ENCODE peak calls at places on chromosomes 12 and 14, in eight cellular contexts. U is endothelial cell of umbilical vein, Y is IMR-90, O is A549, G is Peyer's patch, Z is HepG2, I is transverse colon, V is heart left ventricle. A is an unnamed sample.

GRCh38 chr14:106831322-106831720 is 1304.9 kb downstream of the TMEM121 start:
- DNase-seq in U (no peak), Z (peak; percentile 20), I (peak; percentile 66), O (peak; percentile 75), G (peak; percentile 53), V (no peak), Y (no peak), A (peak; percentile 72)

GRCh38 chr12:32780111-32780510 is 24.4 kb upstream of the YARS2 start:
- DNase-seq in U (no peak), G (no peak), O (no peak), I (no peak), Z (no peak), Y (no peak), V (no peak), A (no peak)

GRCh38 chr14:55884819-55885218 is 233.4 kb upstream of the PELI2 start:
- DNase-seq in I (no peak), G (no peak), V (no peak), O (no peak), U (no peak), Y (no peak), Z (no peak), A (no peak)

GRCh38 chr14:67517083-67517482 is 16.0 kb upstream of the PLEKHH1 start:
- DNase-seq in Y (no peak), G (no peak), Z (no peak), V (peak; percentile 67), U (no peak), I (peak; percentile 25), O (no peak), A (no peak)

GRCh38 chr12:104524026-104524425 is 67.3 kb downstream of the CHST11 start:
- DNase-seq in G (no peak), Y (no peak), O (no peak), U (peak; percentile 52), I (no peak), Z (no peak), V (no peak), A (no peak)

GRCh38 chr12:57744777-57745484 is at the start of gene TSPAN31:
- DNase-seq in O (peak; percentile 99), G (peak; percentile 98), U (peak; percentile 97), V (peak; percentile 96), Z (peak; percentile 97), I (peak; percentile 98), Y (peak; percentile 99), A (peak; percentile 97)

GRCh38 chr12:106135075-106135474 is 3.7 kb downstream of the NUAK1 start:
- DNase-seq in Y (peak; percentile 41), O (no peak), U (no peak), I (no peak), Z (no peak), V (no peak), G (no peak), A (no peak)

GRCh38 chr14:106844608-106845285 is 1318.4 kb downstream of the TMEM121 start:
- DNase-seq in O (peak; percentile 58), Z (peak; percentile 44), I (peak; percentile 90), V (peak; percentile 85), Y (no peak), U (no peak), G (peak; percentile 86), A (no peak)

GRCh38 chr12:1936406-1937320 is 18.2 kb upstream of the CACNA2D4 start:
- DNase-seq in U (peak; percentile 20), Y (peak; percentile 82), G (no peak), V (no peak), Z (no peak), I (peak; percentile 87), O (peak; percentile 71), A (no peak)

GRCh38 chr12:75798527-75798926 is 233.0 kb downstream of the PHLDA1 start:
- DNase-seq in G (no peak), U (no peak), V (no peak), O (no peak), Y (no peak), I (no peak), Z (peak; percentile 60), A (no peak)

GRCh38 chr12:47849261-47849660 is 29.6 kb upstream of the HDAC7 start:
- DNase-seq in U (no peak), Z (no peak), V (no peak), O (no peak), Y (no peak), G (no peak), I (no peak), A (no peak)

GRCh38 chr14:92615451-92615850 is 101.9 kb downstream of the RIN3 start:
- DNase-seq in Y (no peak), G (peak; percentile 69), I (no peak), V (no peak), O (no peak), U (no peak), Z (no peak), A (no peak)

GRCh38 chr12:93447555-93448265 is 6.0 kb upstream of the UBE2N start:
- DNase-seq in I (no peak), Y (no peak), O (no peak), Z (no peak), V (no peak), U (no peak), G (no peak), A (no peak)

GRCh38 chr12:76952995-76953394 is 74.2 kb upstream of the CSRP2 start:
- DNase-seq in U (no peak), V (no peak), G (no peak), Y (no peak), Z (no peak), I (no peak), O (peak; percentile 8), A (no peak)

GRCh38 chr14:29584992-29585391 is 342.7 kb downstream of the PRKD1 start:
- DNase-seq in G (peak; percentile 16), U (peak; percentile 37), Y (peak; percentile 94), O (peak; percentile 38), I (peak; percentile 8), Z (peak; percentile 32), V (peak; percentile 55), A (no peak)

DNA sequence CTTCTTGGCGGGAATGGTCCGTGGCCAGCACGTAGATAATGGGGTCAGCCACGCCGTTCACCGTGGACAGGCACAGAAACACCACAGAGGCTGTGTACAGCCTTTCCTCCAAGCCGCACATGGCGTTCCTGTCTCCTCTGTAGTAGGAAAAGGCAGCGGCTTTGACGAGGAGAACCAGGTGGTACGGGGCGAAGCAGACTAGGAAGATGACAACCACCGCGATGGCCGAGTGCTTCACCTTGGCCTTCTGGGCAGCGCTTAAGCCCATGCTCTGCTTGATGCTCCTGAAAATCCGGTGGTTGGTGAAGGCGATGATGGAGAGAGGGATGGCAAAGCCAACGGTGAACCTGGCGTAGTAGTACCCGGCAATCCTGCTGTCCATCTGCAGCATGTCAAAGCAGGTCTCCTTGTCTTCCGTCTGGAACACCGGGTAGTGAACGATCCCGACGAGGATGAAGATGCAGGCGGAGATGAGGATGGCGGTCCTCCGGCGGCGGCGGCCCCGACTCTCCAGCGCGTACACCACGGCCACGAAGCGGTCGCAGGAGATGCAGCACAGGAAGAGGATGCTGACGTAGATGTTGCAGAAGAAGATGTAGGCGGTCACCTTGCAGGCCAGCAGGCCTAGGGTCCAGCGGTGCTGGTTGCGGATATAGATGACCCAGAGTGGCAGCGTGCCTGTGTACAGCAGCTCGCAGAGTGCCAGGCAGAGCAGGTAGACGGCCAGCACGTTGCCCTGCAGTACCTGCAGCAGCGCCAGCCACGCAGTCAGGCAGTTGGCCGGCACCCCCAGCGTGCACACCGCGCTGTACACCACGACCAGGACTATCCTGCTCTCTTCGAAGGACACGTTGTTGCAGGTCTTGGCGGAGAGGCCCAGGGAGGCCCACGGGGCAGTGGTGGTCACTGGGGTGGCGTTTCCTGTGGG is 13.8 kb downstream of the GPR132 start:
- DNase-seq in Z (no peak), G (no peak), Y (no peak), O (no peak), I (no peak), U (no peak), V (no peak), A (no peak)
- TF ChIP-seq POLR2A in Z (no peak), G (no peak), Y (no peak), O (no peak), I (no peak), U (no peak), V (no peak), A (no peak)

DNA sequence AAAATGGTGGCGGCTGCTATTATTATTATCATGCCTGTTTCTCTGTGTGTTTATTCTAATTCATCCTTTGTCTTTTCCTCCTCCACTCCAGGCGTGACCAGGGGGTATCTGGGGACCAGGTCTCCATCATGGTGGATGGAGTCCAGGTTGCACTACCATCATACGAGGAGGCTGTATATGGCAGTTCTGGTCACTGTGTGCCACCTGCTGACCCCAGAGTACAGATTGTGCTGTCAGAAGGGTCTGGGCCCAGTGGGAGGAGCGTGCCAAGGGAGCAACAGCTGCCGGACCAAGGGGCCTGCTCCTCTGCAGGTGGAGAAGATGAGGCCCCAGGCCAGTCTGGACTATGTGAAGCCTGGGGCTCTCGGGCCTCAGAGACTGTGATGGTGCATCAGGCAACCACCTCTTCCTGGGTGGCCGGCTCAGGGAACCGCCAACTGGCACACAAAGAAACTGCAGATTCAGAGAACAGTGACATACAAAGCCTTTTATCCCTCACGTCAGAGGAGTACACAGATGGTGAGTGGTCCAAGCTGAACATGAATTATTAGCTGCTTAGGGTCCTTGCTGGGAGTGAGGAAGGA is 58.3 kb upstream of the SRSF5 start:
- DNase-seq in U (no peak), G (no peak), I (peak; percentile 29), Z (peak; percentile 41), O (peak; percentile 40), Y (no peak), V (no peak), A (peak; percentile 53)
- TF ChIP-seq POLR2A in U (no peak), G (no peak), I (no peak), Z (no peak), O (no peak), Y (no peak), V (no peak), A (no peak)

DNA sequence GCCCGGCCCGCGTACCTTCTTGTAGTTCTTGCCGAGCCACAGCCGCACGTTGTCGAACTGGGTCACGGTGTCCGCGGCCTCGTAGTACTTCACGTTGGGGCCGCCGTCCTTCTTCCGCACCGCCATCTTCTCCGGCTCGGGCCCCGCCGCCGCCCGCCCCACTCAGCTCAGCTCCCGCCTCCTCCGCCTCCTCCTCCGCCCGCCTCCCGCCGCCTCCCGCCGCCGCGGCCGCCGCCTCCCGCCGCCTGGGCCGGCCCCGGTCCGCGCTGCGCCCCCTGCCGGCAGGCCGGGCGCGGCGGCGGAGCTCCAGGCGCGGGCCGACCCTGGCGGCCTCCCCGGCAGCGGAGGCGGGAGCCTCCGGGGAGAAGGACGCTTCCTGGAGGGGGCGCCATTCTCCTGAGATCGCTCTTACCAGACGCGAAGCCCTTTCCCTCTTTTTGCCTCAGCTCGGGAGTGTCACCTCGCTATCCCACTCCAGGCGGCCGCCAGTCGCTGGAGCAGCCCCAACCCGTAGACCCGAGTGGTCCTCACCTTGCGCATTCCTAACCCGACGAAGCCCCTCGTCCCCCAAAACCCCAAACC is at the start of gene SMARCC2:
- DNase-seq in Y (peak; percentile 85), G (peak; percentile 87), O (peak; percentile 92), V (peak; percentile 94), I (peak; percentile 94), U (peak; percentile 88), Z (peak; percentile 73), A (peak; percentile 90)
- TF ChIP-seq POLR2A in Y (no peak), G (peak; percentile 18), O (peak; percentile 63), V (peak; percentile 30), I (peak; percentile 56), U (peak; percentile 41), Z (peak; percentile 46), A (no peak)

DNA sequence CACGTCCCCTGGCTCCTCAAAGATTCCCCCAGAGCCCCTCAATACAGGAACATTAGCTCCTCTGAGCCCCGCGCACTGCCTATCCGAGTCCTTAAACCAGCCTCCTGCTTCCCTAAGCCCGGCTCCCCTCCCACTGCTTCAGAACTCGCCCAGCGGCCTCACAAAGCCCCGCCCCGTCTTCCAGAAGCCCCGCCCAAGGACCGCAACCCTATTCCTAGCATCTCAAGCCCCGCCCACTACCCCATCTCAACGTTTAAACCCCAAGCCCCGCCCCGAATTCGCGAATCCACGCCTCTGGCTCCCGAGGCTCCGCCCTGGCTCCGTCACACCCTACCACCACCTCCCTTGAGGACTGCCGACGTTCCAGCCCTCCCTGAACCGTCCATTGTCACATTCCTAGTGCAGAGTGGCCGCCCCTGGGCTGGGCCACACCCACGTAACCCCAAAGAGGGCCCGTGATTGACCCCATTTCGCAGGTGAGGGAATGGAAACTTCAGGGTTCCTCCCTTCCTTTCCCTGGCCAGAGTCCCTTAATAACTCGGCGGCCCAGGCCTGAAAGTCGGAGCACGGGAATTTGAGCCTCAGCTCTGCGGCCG is 646 bp upstream of the CORO1C start:
- DNase-seq in V (peak; percentile 99), U (peak; percentile 99), O (peak; percentile 99), Z (peak; percentile 95), Y (peak; percentile 97), I (peak; percentile 100), G (peak; percentile 100), A (peak; percentile 99)
- TF ChIP-seq POLR2A in V (peak; percentile 62), U (peak; percentile 62), O (peak; percentile 29), Z (peak; percentile 62), Y (peak; percentile 66), I (peak; percentile 84), G (peak; percentile 76), A (peak; percentile 60)

A was measured in erythroblast.